ENCODE peak calls at places on chromosome 13, in six cellular contexts. One of them, this sample, is unnamed.

GRCh38 chr13:41981961-41982723 is 21.2 kb upstream of the VWA8 start:
- DNase-seq in T-cell: no peak
- DNase-seq in A172: no peak
- DNase-seq in H9: no peak
- DNase-seq in ELR: no peak
- DNase-seq in CD4-positive, alpha-beta T cell: no peak
- DNase-seq in this sample: no peak

GRCh38 chr13:114078501-114079451 is 53.6 kb downstream of the RASA3 start:
- DNase-seq in T-cell: peak
- DNase-seq in A172: peak
- DNase-seq in H9: no peak
- DNase-seq in ELR: peak
- DNase-seq in CD4-positive, alpha-beta T cell: no peak
- DNase-seq in this sample: peak

GRCh38 chr13:45809810-45810394 is 41.7 kb downstream of the SIAH3 start:
- DNase-seq in T-cell: no peak
- DNase-seq in A172: no peak
- DNase-seq in H9: no peak
- DNase-seq in ELR: peak
- DNase-seq in CD4-positive, alpha-beta T cell: no peak
- DNase-seq in this sample: no peak

GRCh38 chr13:34070006-34070405 is 252.1 kb downstream of the RFC3 start:
- DNase-seq in T-cell: no peak
- DNase-seq in A172: peak
- DNase-seq in H9: no peak
- DNase-seq in ELR: peak
- DNase-seq in CD4-positive, alpha-beta T cell: no peak
- DNase-seq in this sample: peak

GRCh38 chr13:28429685-28430290 is 65.1 kb downstream of the FLT1 start:
- DNase-seq in T-cell: no peak
- DNase-seq in A172: no peak
- DNase-seq in H9: peak
- DNase-seq in ELR: no peak
- DNase-seq in CD4-positive, alpha-beta T cell: no peak
- DNase-seq in this sample: no peak

GRCh38 chr13:21256351-21256761 is 79.9 kb downstream of the MRPL57 start:
- DNase-seq in T-cell: no peak
- DNase-seq in A172: no peak
- DNase-seq in H9: no peak
- DNase-seq in ELR: no peak
- DNase-seq in CD4-positive, alpha-beta T cell: no peak
- DNase-seq in this sample: no peak

GRCh38 chr13:40290758-40291157 is 375.7 kb downstream of the FOXO1 start:
- DNase-seq in T-cell: no peak
- DNase-seq in A172: no peak
- DNase-seq in H9: no peak
- DNase-seq in ELR: no peak
- DNase-seq in CD4-positive, alpha-beta T cell: no peak
- DNase-seq in this sample: no peak

GRCh38 chr13:33454844-33455256 is 169.3 kb upstream of the STARD13 start:
- DNase-seq in T-cell: no peak
- DNase-seq in A172: no peak
- DNase-seq in H9: no peak
- DNase-seq in ELR: no peak
- DNase-seq in CD4-positive, alpha-beta T cell: no peak
- DNase-seq in this sample: no peak

GRCh38 chr13:113741101-113741731 is 17.8 kb upstream of the TMEM255B start:
- DNase-seq in T-cell: no peak
- DNase-seq in A172: no peak
- DNase-seq in H9: no peak
- DNase-seq in ELR: no peak
- DNase-seq in CD4-positive, alpha-beta T cell: no peak
- DNase-seq in this sample: no peak

GRCh38 chr13:112064222-112064621 is 2.7 kb upstream of the SOX1 start:
- DNase-seq in T-cell: no peak
- DNase-seq in A172: no peak
- DNase-seq in H9: no peak
- DNase-seq in ELR: no peak
- DNase-seq in CD4-positive, alpha-beta T cell: no peak
- DNase-seq in this sample: no peak

GRCh38 chr13:105979131-105979530 is 556.3 kb downstream of the EFNB2 start:
- DNase-seq in T-cell: no peak
- DNase-seq in A172: no peak
- DNase-seq in H9: no peak
- DNase-seq in ELR: peak
- DNase-seq in CD4-positive, alpha-beta T cell: no peak
- DNase-seq in this sample: no peak

GRCh38 chr13:80338781-80339577 is 1.9 kb downstream of the SPRY2 start:
- DNase-seq in T-cell: no peak
- DNase-seq in A172: peak
- DNase-seq in H9: peak
- DNase-seq in ELR: peak
- DNase-seq in CD4-positive, alpha-beta T cell: no peak
- DNase-seq in this sample: peak

This sample was measured in DMS53.